ENCODE peak calls at places on chromosomes 12 and 14, in seven cellular contexts. G, S, Y, F, B, O and V are unnamed samples.

GRCh38 chr12:64083285-64084210 is 138.5 kb downstream of the KICS2 start:
- DNase-seq in G (no peak), S (no peak), Y (no peak), F (no peak), B (peak; percentile 37), O (no peak), V (no peak)

GRCh38 chr12:131043401-131043871 is 89.7 kb downstream of the ADGRD1 start:
- DNase-seq in G (no peak), S (no peak), Y (no peak), F (no peak), B (no peak), O (no peak), V (no peak)

GRCh38 chr14:91373591-91374245 is 43.9 kb downstream of the CCDC88C start:
- DNase-seq in G (no peak), S (no peak), Y (no peak), F (no peak), B (peak; percentile 55), O (peak; percentile 80), V (no peak)

GRCh38 chr12:114895822-114896221 is 211.8 kb upstream of the TBX3 start:
- DNase-seq in G (no peak), S (no peak), Y (no peak), F (no peak), B (no peak), O (no peak), V (no peak)

GRCh38 chr12:24499151-24500146 is 449.5 kb downstream of the BCAT1 start:
- DNase-seq in G (no peak), S (no peak), Y (no peak), F (no peak), B (no peak), O (no peak), V (no peak)

GRCh38 chr12:102372112-102372511 is 108.3 kb downstream of the IGF1 start:
- DNase-seq in G (no peak), S (no peak), Y (no peak), F (no peak), B (no peak), O (no peak), V (no peak)

GRCh38 chr14:58243790-58244555 is 670 bp upstream of the PSMA3 start:
- DNase-seq in G (no peak), S (peak; percentile 26), Y (peak; percentile 54), F (no peak), B (no peak), O (no peak), V (no peak)

GRCh38 chr12:9787340-9787737 is 26.6 kb upstream of the CD69 start:
- DNase-seq in G (no peak), S (no peak), Y (no peak), F (no peak), B (no peak), O (no peak), V (no peak)

GRCh38 chr14:88323520-88324199 is 591 bp upstream of the KCNK10 start:
- DNase-seq in G (no peak), S (no peak), Y (no peak), F (peak; percentile 74), B (peak; percentile 82), O (no peak), V (no peak)

GRCh38 chr12:96587691-96588090 is 98.3 kb downstream of the CFAP54 start:
- DNase-seq in G (no peak), S (no peak), Y (no peak), F (no peak), B (no peak), O (no peak), V (no peak)

GRCh38 chr12:121784460-121784859 is 9.0 kb downstream of the RHOF start:
- DNase-seq in G (no peak), S (no peak), Y (no peak), F (no peak), B (no peak), O (no peak), V (no peak)

GRCh38 chr12:100473716-100474150 is at the start of gene NR1H4:
- DNase-seq in G (no peak), S (no peak), Y (peak; percentile 32), F (no peak), B (no peak), O (no peak), V (no peak)

GRCh38 chr12:13208533-13209278 is 12.2 kb downstream of the EMP1 start:
- DNase-seq in G (no peak), S (no peak), Y (no peak), F (peak; percentile 54), B (peak; percentile 15), O (no peak), V (no peak)

GRCh38 chr12:28114488-28114887 is 75.8 kb upstream of the CCDC91 start:
- DNase-seq in G (no peak), S (no peak), Y (no peak), F (no peak), B (no peak), O (no peak), V (no peak)

GRCh38 chr14:68964300-68965093 is 14.6 kb downstream of the ACTN1 start:
- DNase-seq in G (no peak), S (no peak), Y (no peak), F (no peak), B (no peak), O (no peak), V (no peak)

GRCh38 chr12:102522768-102523167 is 42.4 kb upstream of the IGF1 start:
- DNase-seq in G (no peak), S (no peak), Y (peak; percentile 14), F (no peak), B (no peak), O (no peak), V (no peak)

GRCh38 chr14:57199911-57200310 is 68.8 kb downstream of the EXOC5 start:
- DNase-seq in G (no peak), S (no peak), Y (no peak), F (no peak), B (no peak), O (no peak), V (no peak)

GRCh38 chr12:4293942-4294505 is 20.5 kb downstream of the CCND2 start:
- DNase-seq in G (no peak), S (no peak), Y (no peak), F (no peak), B (no peak), O (no peak), V (no peak)

GRCh38 chr12:76029982-76030377 is 1.6 kb downstream of the PHLDA1 start:
- DNase-seq in G (no peak), S (no peak), Y (no peak), F (no peak), B (peak; percentile 49), O (no peak), V (peak; percentile 38)

GRCh38 chr12:32181498-32182175 is 75.0 kb downstream of the BICD1 start:
- DNase-seq in G (no peak), S (no peak), Y (no peak), F (no peak), B (peak; percentile 58), O (no peak), V (no peak)

GRCh38 chr12:27462151-27462694 is 15.7 kb downstream of the SMCO2 start:
- DNase-seq in G (no peak), S (no peak), Y (no peak), F (no peak), B (no peak), O (no peak), V (no peak)

DNA sequence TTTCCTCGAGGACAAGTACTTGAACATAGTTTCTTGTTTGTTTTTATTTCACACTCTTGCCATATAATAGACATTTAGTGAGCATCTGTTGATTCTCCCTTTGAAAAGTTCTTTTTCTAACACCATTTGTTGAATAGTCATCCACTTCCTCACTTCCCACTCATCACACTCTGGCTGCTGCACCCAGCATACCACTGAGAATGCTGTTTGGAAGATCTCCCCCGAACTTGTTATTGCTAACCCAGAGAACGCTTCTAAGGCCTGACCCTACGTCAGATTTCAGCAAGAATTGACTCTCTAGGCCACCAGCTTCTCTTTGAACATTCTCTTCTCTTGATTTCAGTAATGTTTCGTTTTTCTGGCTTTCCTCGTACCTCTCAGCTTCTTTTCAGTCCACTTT is 93.9 kb upstream of the SLC38A4 start:
- DNase-seq in G (no peak), S (no peak), Y (no peak), F (no peak), B (no peak), O (no peak), V (no peak)
- TF ChIP-seq JUND in G (no peak), S (no peak), Y (no peak), F (no peak), B (peak; percentile 4), O (no peak), V (no peak)

DNA sequence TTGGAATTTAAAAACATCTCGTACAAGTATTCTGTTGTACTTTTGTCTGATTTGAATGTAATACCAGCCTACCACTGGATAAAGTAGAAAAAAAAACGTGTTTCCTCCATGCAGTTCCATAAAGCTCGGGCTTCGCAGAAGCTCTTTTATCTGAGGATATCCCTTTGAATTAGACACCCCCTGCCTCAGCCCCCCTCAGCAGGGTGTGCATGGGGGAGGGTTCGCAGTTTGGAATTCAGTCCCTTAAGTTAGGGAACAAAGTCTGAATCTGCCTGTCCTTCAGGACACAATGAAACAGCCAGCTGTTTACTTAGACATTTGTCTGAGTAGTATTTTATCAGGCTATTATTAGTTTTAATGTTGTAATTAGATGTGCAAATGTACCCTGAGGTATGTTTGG is 234.0 kb upstream of the CAND1 start:
- DNase-seq in G (no peak), S (no peak), Y (no peak), F (no peak), B (no peak), O (no peak), V (no peak)
- TF ChIP-seq JUND in G (no peak), S (no peak), Y (no peak), F (no peak), B (no peak), O (no peak), V (no peak)

GRCh38 chr12:120231316-120232011 is 30.6 kb upstream of the RPLP0 start:
- DNase-seq in G (peak; percentile 77), S (peak; percentile 97), Y (peak; percentile 53), F (no peak), B (no peak), O (no peak), V (peak; percentile 97)
- TF ChIP-seq JUND in G (peak; percentile 92), S (no peak), Y (no peak), F (peak; percentile 80), B (peak; percentile 99), O (no peak), V (peak; percentile 91)

DNA sequence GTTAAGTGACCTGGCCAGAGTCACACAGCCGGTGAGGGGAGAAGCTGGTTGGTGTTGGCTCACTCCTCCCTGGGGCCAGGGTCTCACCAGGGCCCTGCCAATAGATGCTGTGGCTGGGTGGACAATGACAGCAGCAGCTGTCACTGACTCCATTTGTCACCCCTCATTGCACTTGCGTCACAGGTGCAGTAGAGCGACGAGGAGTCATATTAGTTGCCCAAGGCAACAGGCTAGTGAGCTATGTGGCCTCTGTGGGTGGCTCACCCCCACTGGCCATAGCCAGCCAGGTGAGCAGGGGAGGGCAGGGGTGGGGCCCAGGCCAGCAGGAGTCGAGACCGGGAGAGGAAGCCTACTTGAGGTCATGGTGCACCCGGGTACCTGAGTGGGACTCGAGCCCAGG is 9.7 kb downstream of the SLC25A47 start:
- DNase-seq in G (no peak), S (no peak), Y (no peak), F (no peak), B (no peak), O (no peak), V (no peak)
- TF ChIP-seq JUND in G (no peak), S (no peak), Y (no peak), F (no peak), B (no peak), O (no peak), V (no peak)